ENCODE peak calls at places on chromosomes 16 and 17, in six cellular contexts. One of them, this sample, is unnamed. For H3K36me3, the result is how much of the 10 kb centered on the place peaks cover.

GRCh38 chr17:7023576-7024401 is 939 bp downstream of the BCL6B start:
- DNase-seq in left ventricle myocardium inferior: peak
- DNase-seq in pancreas: peak
- DNase-seq in cardiac muscle cell: peak
- DNase-seq in breast epithelium: peak
- DNase-seq in GM12878: peak
- DNase-seq in this sample: peak

GRCh38 chr17:48555183-48555615 is 10.3 kb upstream of the HOXB2 start:
- DNase-seq in left ventricle myocardium inferior: no peak
- DNase-seq in pancreas: no peak
- DNase-seq in cardiac muscle cell: peak
- DNase-seq in breast epithelium: no peak
- DNase-seq in GM12878: no peak
- DNase-seq in this sample: no peak

GRCh38 chr17:4127555-4127954 is 15.3 kb downstream of the ZZEF1 start:
- DNase-seq in left ventricle myocardium inferior: no peak
- DNase-seq in pancreas: no peak
- DNase-seq in cardiac muscle cell: no peak
- DNase-seq in breast epithelium: no peak
- DNase-seq in GM12878: no peak
- DNase-seq in this sample: no peak

GRCh38 chr16:2035431-2036199 is 8.9 kb downstream of the NHERF2 start:
- DNase-seq in left ventricle myocardium inferior: peak
- DNase-seq in pancreas: no peak
- DNase-seq in cardiac muscle cell: peak
- DNase-seq in breast epithelium: peak
- DNase-seq in GM12878: no peak
- DNase-seq in this sample: no peak

GRCh38 chr16:23327836-23328235 is 25.7 kb downstream of the SCNN1B start:
- DNase-seq in left ventricle myocardium inferior: no peak
- DNase-seq in pancreas: no peak
- DNase-seq in cardiac muscle cell: no peak
- DNase-seq in breast epithelium: no peak
- DNase-seq in GM12878: no peak
- DNase-seq in this sample: no peak

GRCh38 chr17:48792033-48792798 is 24.8 kb downstream of the TTLL6 start:
- DNase-seq in left ventricle myocardium inferior: no peak
- DNase-seq in pancreas: no peak
- DNase-seq in cardiac muscle cell: no peak
- DNase-seq in breast epithelium: no peak
- DNase-seq in GM12878: no peak
- DNase-seq in this sample: no peak

GRCh38 chr17:16325964-16326363 is 27.3 kb downstream of the CENPV start:
- DNase-seq in left ventricle myocardium inferior: no peak
- DNase-seq in pancreas: no peak
- DNase-seq in cardiac muscle cell: no peak
- DNase-seq in breast epithelium: no peak
- DNase-seq in GM12878: no peak
- DNase-seq in this sample: no peak

GRCh38 chr16:85767569-85767968 is 16.7 kb upstream of the C16orf74 start:
- DNase-seq in left ventricle myocardium inferior: no peak
- DNase-seq in pancreas: no peak
- DNase-seq in cardiac muscle cell: peak
- DNase-seq in breast epithelium: no peak
- DNase-seq in GM12878: no peak
- DNase-seq in this sample: no peak

GRCh38 chr17:61805399-61805798 is 57.9 kb downstream of the BRIP1 start:
- DNase-seq in left ventricle myocardium inferior: no peak
- DNase-seq in pancreas: no peak
- DNase-seq in cardiac muscle cell: peak
- DNase-seq in breast epithelium: no peak
- DNase-seq in GM12878: no peak
- DNase-seq in this sample: no peak

GRCh38 chr16:53457670-53458069 is 23.4 kb downstream of the RBL2 start:
- DNase-seq in left ventricle myocardium inferior: no peak
- DNase-seq in pancreas: no peak
- DNase-seq in cardiac muscle cell: no peak
- DNase-seq in breast epithelium: no peak
- DNase-seq in GM12878: peak
- DNase-seq in this sample: peak

GRCh38 chr16:25155553-25156460 is 44.3 kb downstream of the LCMT1 start:
- DNase-seq in left ventricle myocardium inferior: no peak
- DNase-seq in pancreas: no peak
- DNase-seq in cardiac muscle cell: peak
- DNase-seq in breast epithelium: no peak
- DNase-seq in GM12878: no peak
- DNase-seq in this sample: no peak

GRCh38 chr16:17145029-17145428 is 325.7 kb downstream of the XYLT1 start:
- DNase-seq in left ventricle myocardium inferior: no peak
- DNase-seq in pancreas: no peak
- DNase-seq in cardiac muscle cell: no peak
- DNase-seq in breast epithelium: no peak
- DNase-seq in GM12878: no peak
- DNase-seq in this sample: no peak

GRCh38 chr17:19003966-19004600 is 481 bp downstream of the FAM83G start:
- DNase-seq in left ventricle myocardium inferior: no peak
- DNase-seq in pancreas: peak
- DNase-seq in cardiac muscle cell: peak
- DNase-seq in breast epithelium: no peak
- DNase-seq in GM12878: no peak
- DNase-seq in this sample: peak

GRCh38 chr17:17104036-17104435 is 61.8 kb downstream of the MPRIP start:
- DNase-seq in left ventricle myocardium inferior: no peak
- DNase-seq in pancreas: no peak
- DNase-seq in cardiac muscle cell: no peak
- DNase-seq in breast epithelium: no peak
- DNase-seq in GM12878: no peak
- DNase-seq in this sample: no peak

GRCh38 chr17:35129154-35129972 is 7.9 kb downstream of the FNDC8 start:
- DNase-seq in left ventricle myocardium inferior: no peak
- DNase-seq in pancreas: no peak
- DNase-seq in cardiac muscle cell: no peak
- DNase-seq in breast epithelium: no peak
- DNase-seq in GM12878: no peak
- DNase-seq in this sample: no peak

GRCh38 chr16:66300501-66300900 is 66.0 kb upstream of the CDH5 start:
- DNase-seq in left ventricle myocardium inferior: no peak
- DNase-seq in pancreas: no peak
- DNase-seq in cardiac muscle cell: no peak
- DNase-seq in breast epithelium: no peak
- DNase-seq in GM12878: no peak
- DNase-seq in this sample: no peak

GRCh38 chr17:17792551-17793377 is 44.0 kb downstream of the SREBF1 start:
- DNase-seq in left ventricle myocardium inferior: no peak
- DNase-seq in pancreas: no peak
- DNase-seq in cardiac muscle cell: peak
- DNase-seq in breast epithelium: no peak
- DNase-seq in GM12878: no peak
- DNase-seq in this sample: no peak

GRCh38 chr17:1203111-1203966 is 23.6 kb upstream of the ABR start:
- DNase-seq in left ventricle myocardium inferior: peak
- DNase-seq in pancreas: peak
- DNase-seq in cardiac muscle cell: peak
- DNase-seq in breast epithelium: peak
- DNase-seq in GM12878: no peak
- DNase-seq in this sample: peak

GRCh38 chr17:58332720-58333395 is 4.3 kb upstream of the TSPOAP1 start:
- DNase-seq in left ventricle myocardium inferior: peak
- DNase-seq in pancreas: no peak
- DNase-seq in cardiac muscle cell: no peak
- DNase-seq in breast epithelium: no peak
- DNase-seq in GM12878: no peak
- DNase-seq in this sample: peak

GRCh38 chr17:31048780-31049179 is 46.0 kb upstream of the NF1 start:
- DNase-seq in left ventricle myocardium inferior: no peak
- DNase-seq in pancreas: no peak
- DNase-seq in cardiac muscle cell: no peak
- DNase-seq in breast epithelium: no peak
- DNase-seq in GM12878: no peak
- DNase-seq in this sample: no peak

DNA sequence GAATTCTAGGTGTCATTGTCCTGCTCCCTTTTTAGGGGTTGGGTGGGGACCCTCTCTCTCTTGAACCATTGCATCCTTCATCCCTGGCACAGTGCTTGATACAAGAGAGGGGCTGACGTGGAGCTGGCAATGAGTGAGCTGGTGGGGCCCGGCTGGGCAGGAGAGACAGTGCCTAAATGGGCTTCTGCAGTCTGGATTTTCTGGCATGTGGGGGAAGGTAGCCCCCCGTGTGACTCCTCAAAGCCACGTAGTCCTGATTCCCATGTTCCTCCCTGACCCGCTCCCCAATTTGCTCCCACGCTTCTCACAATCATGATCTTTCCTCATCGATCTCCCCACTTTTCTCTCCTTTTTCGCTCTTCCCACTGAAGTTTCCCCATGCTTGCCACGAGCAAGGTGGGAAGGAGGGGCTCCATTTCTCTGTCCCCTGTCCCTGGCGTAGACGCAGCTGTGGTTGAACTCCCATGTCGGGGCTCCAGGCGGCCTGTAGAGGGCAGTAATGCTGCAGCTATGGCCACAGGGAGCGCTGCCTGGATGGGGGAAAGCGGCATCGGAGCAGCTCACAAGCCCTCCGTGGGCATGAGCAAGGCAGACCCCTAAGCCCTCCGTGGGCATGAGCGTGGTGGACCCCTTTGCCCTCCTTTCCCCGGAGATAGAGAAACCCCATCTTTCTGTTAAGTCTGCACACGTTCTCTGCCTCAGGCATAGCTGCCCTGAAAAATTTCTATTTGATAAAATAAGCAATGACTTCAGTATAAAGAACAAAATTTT is 47.5 kb downstream of the HAPSTR1 start:
- DNase-seq in left ventricle myocardium inferior: peak
- DNase-seq in pancreas: peak
- DNase-seq in cardiac muscle cell: peak
- DNase-seq in breast epithelium: peak
- DNase-seq in GM12878: no peak
- DNase-seq in this sample: peak
- H3K4me3 ChIP-seq in left ventricle myocardium inferior: peak
- H3K4me3 ChIP-seq in pancreas: no peak
- H3K4me3 ChIP-seq in cardiac muscle cell: no peak
- H3K4me3 ChIP-seq in breast epithelium: peak
- H3K4me3 ChIP-seq in GM12878: no peak
- H3K4me3 ChIP-seq in this sample: peak

GRCh38 chr17:39724731-39725130 is 5.6 kb downstream of the MIEN1 start:
- DNase-seq in left ventricle myocardium inferior: no peak
- DNase-seq in pancreas: no peak
- DNase-seq in cardiac muscle cell: no peak
- DNase-seq in breast epithelium: no peak
- DNase-seq in GM12878: no peak
- DNase-seq in this sample: no peak

GRCh38 chr17:39727556-39727955 is 2.8 kb downstream of the MIEN1 start:
- DNase-seq in left ventricle myocardium inferior: no peak
- DNase-seq in pancreas: no peak
- DNase-seq in cardiac muscle cell: no peak
- DNase-seq in breast epithelium: no peak
- DNase-seq in GM12878: no peak
- DNase-seq in this sample: no peak

GRCh38 chr17:39729280-39729851 is 966 bp downstream of the MIEN1 start:
- DNase-seq in left ventricle myocardium inferior: no peak
- DNase-seq in pancreas: no peak
- DNase-seq in cardiac muscle cell: no peak
- DNase-seq in breast epithelium: no peak
- DNase-seq in GM12878: no peak
- DNase-seq in this sample: no peak

GRCh38 chr17:39722965-39723848 is 7.1 kb downstream of the MIEN1 start:
- DNase-seq in left ventricle myocardium inferior: no peak
- DNase-seq in pancreas: no peak
- DNase-seq in cardiac muscle cell: no peak
- DNase-seq in breast epithelium: no peak
- DNase-seq in GM12878: no peak
- DNase-seq in this sample: no peak

GRCh38 chr17:39726617-39727016 is 3.7 kb downstream of the MIEN1 start:
- DNase-seq in left ventricle myocardium inferior: no peak
- DNase-seq in pancreas: no peak
- DNase-seq in cardiac muscle cell: no peak
- DNase-seq in breast epithelium: no peak
- DNase-seq in GM12878: no peak
- DNase-seq in this sample: no peak
- H3K36me3 ChIP-seq in left ventricle myocardium inferior: half or more
- H3K36me3 ChIP-seq in pancreas: under half
- H3K36me3 ChIP-seq in cardiac muscle cell: under half
- H3K36me3 ChIP-seq in breast epithelium: under half
- H3K36me3 ChIP-seq in GM12878: under half
- H3K36me3 ChIP-seq in this sample: under half

GRCh38 chr17:42519546-42520444 is 16.2 kb upstream of the NAGLU start:
- DNase-seq in left ventricle myocardium inferior: peak
- DNase-seq in pancreas: peak
- DNase-seq in cardiac muscle cell: peak
- DNase-seq in breast epithelium: peak
- DNase-seq in GM12878: no peak
- DNase-seq in this sample: no peak
- TF ChIP-seq CTCF in left ventricle myocardium inferior: no peak
- TF ChIP-seq CTCF in pancreas: no peak
- TF ChIP-seq CTCF in cardiac muscle cell: no peak
- TF ChIP-seq CTCF in breast epithelium: no peak
- TF ChIP-seq CTCF in GM12878: no peak
- TF ChIP-seq CTCF in this sample: no peak

DNA sequence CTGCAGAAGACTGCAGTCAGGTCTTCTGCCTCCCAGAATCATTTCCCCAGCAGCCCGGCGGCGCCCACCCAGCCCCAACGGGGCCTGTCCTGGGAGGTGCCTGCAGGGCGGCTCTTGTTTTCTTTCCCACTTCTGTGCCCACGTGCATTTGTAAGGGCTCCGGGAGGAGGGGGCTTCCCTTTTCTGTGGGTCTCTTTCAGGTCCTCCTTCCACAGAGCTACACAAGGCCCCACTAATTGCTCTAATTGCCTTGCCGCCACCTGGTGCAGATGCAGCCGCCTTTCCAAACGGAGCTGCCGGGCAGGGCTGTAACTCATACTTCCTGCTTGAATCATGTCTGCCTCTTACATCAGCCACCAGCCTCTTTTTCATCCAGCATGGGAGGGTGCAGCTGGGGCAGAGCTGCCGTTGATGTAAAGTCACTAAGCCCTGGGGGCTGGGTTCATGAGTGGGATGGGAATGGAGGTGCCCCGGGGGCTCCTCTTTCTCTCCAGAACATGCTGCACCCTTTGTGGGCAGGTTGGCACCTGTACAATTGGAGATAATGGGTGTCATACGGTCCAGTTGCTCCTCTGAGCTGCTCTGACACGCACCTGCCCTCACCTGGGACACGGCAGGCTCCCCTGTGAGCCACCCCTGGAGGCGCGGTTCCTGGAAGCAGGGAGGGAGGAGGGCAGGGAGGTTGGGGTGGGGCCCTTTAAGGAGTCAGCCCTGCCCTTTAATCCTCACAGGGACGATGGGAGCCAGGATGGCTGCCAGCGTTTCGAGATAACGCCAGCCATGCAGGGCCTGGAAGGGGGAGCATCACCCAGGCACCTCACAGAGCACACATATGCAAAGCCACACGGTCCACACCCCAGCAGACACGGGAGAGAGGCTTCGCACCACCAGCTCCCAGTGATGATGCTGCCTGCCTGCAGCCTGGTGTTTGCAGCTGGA is 41.1 kb upstream of the KLHDC4 start:
- DNase-seq in left ventricle myocardium inferior: peak
- DNase-seq in pancreas: peak
- DNase-seq in cardiac muscle cell: peak
- DNase-seq in breast epithelium: peak
- DNase-seq in GM12878: no peak
- DNase-seq in this sample: peak
- H3K4me3 ChIP-seq in left ventricle myocardium inferior: peak
- H3K4me3 ChIP-seq in pancreas: peak
- H3K4me3 ChIP-seq in cardiac muscle cell: no peak
- H3K4me3 ChIP-seq in breast epithelium: peak
- H3K4me3 ChIP-seq in GM12878: peak
- H3K4me3 ChIP-seq in this sample: peak

This sample was measured in GM06990.